ENCODE peak calls at places on chromosomes 5 and 9, in six cellular contexts. R is stimulated activated CD8-positive, alpha-beta memory T cell treated with anti-CD3 and anti-CD28 coated beads, Interleukin-15, amount 100 ng/mL, for 4 hours; L is germinal center; D is non-pigmented ciliary epithelial cell; Y is left cardiac atrium; J is NCI-H1930. S is an unnamed sample.

GRCh38 chr5:142720561-142721275 is 34.8 kb upstream of the FGF1 start:
- DNase-seq in R (no peak), L (no peak), D (no peak), Y (peak), J (peak), S (no peak)

GRCh38 chr9:34719021-34719768 is 9.3 kb upstream of the CCL21 start:
- DNase-seq in R (no peak), L (no peak), D (no peak), Y (no peak), J (no peak), S (no peak)

GRCh38 chr9:7166074-7166473 is 408.3 kb downstream of the KDM4C start:
- DNase-seq in R (no peak), L (no peak), D (no peak), Y (no peak), J (no peak), S (no peak)

GRCh38 chr9:70420267-70421019 is 6.0 kb upstream of the KLF9 start:
- DNase-seq in R (no peak), L (peak), D (no peak), Y (peak), J (peak), S (peak)

GRCh38 chr9:21535396-21535795 is 53.3 kb upstream of the IFNE start:
- DNase-seq in R (no peak), L (no peak), D (no peak), Y (no peak), J (no peak), S (no peak)

GRCh38 chr5:94017579-94017978 is 276.2 kb upstream of the POU5F2 start:
- DNase-seq in R (no peak), L (no peak), D (no peak), Y (no peak), J (no peak), S (no peak)

GRCh38 chr5:81207009-81207408 is 26.1 kb upstream of the CKMT2 start:
- DNase-seq in R (no peak), L (no peak), D (no peak), Y (no peak), J (no peak), S (no peak)

GRCh38 chr5:139592289-139592688 is 31.1 kb downstream of the UBE2D2 start:
- DNase-seq in R (no peak), L (peak), D (no peak), Y (no peak), J (no peak), S (no peak)

GRCh38 chr5:39106332-39106731 is 32.1 kb upstream of the RICTOR start:
- DNase-seq in R (no peak), L (no peak), D (no peak), Y (no peak), J (no peak), S (no peak)

GRCh38 chr5:157497875-157498611 is 38.0 kb downstream of the NIPAL4 start:
- DNase-seq in R (no peak), L (no peak), D (no peak), Y (no peak), J (no peak), S (no peak)

GRCh38 chr5:176416123-176416924 is at the start of gene CLTB:
- DNase-seq in R (peak), L (peak), D (no peak), Y (peak), J (peak), S (peak)